ENCODE peak calls at places on chromosomes 3 and 15, in eight cellular contexts. One of them, this sample, is unnamed. For H3K36me3, the result is how much of the 10 kb centered on the place peaks cover.

GRCh38 chr15:34886134-34886533 is 83.4 kb downstream of the AQR start:
- DNase-seq in esophagus squamous epithelium: no peak
- DNase-seq in GM23338: no peak
- DNase-seq in adrenal gland: no peak
- DNase-seq in breast epithelium: no peak
- DNase-seq in prostate gland: no peak
- DNase-seq in psoas muscle: no peak
- DNase-seq in transverse colon: no peak
- DNase-seq in this sample: no peak

GRCh38 chr3:37138816-37139215 is 35.6 kb downstream of the LRRFIP2 start:
- DNase-seq in esophagus squamous epithelium: no peak
- DNase-seq in GM23338: no peak
- DNase-seq in adrenal gland: no peak
- DNase-seq in breast epithelium: no peak
- DNase-seq in prostate gland: no peak
- DNase-seq in psoas muscle: no peak
- DNase-seq in transverse colon: no peak
- DNase-seq in this sample: no peak

GRCh38 chr15:62559049-62559733 is 394.1 kb upstream of the C2CD4B start:
- DNase-seq in esophagus squamous epithelium: no peak
- DNase-seq in GM23338: no peak
- DNase-seq in adrenal gland: peak
- DNase-seq in breast epithelium: no peak
- DNase-seq in prostate gland: no peak
- DNase-seq in psoas muscle: peak
- DNase-seq in transverse colon: no peak
- DNase-seq in this sample: no peak

GRCh38 chr3:28699283-28699682 is 350.7 kb upstream of the AZI2 start:
- DNase-seq in esophagus squamous epithelium: no peak
- DNase-seq in GM23338: no peak
- DNase-seq in adrenal gland: no peak
- DNase-seq in breast epithelium: no peak
- DNase-seq in prostate gland: no peak
- DNase-seq in psoas muscle: no peak
- DNase-seq in transverse colon: no peak
- DNase-seq in this sample: no peak

GRCh38 chr15:48682949-48683651 is 37.6 kb upstream of the FBN1 start:
- DNase-seq in esophagus squamous epithelium: no peak
- DNase-seq in GM23338: no peak
- DNase-seq in adrenal gland: peak
- DNase-seq in breast epithelium: peak
- DNase-seq in prostate gland: no peak
- DNase-seq in psoas muscle: peak
- DNase-seq in transverse colon: peak
- DNase-seq in this sample: no peak

GRCh38 chr3:125141596-125142417 is 70.7 kb downstream of the SLC12A8 start:
- DNase-seq in esophagus squamous epithelium: peak
- DNase-seq in GM23338: peak
- DNase-seq in adrenal gland: peak
- DNase-seq in breast epithelium: peak
- DNase-seq in prostate gland: peak
- DNase-seq in psoas muscle: peak
- DNase-seq in transverse colon: peak
- DNase-seq in this sample: no peak

GRCh38 chr3:133474251-133474801 is 74.5 kb downstream of the BFSP2 start:
- DNase-seq in esophagus squamous epithelium: no peak
- DNase-seq in GM23338: no peak
- DNase-seq in adrenal gland: peak
- DNase-seq in breast epithelium: peak
- DNase-seq in prostate gland: peak
- DNase-seq in psoas muscle: peak
- DNase-seq in transverse colon: no peak
- DNase-seq in this sample: peak

GRCh38 chr15:62739507-62739906 is 303.0 kb upstream of the TPM1 start:
- DNase-seq in esophagus squamous epithelium: no peak
- DNase-seq in GM23338: no peak
- DNase-seq in adrenal gland: no peak
- DNase-seq in breast epithelium: no peak
- DNase-seq in prostate gland: no peak
- DNase-seq in psoas muscle: no peak
- DNase-seq in transverse colon: no peak
- DNase-seq in this sample: no peak

GRCh38 chr3:171245796-171246453 is 214.3 kb downstream of the TNIK start:
- DNase-seq in esophagus squamous epithelium: no peak
- DNase-seq in GM23338: no peak
- DNase-seq in adrenal gland: no peak
- DNase-seq in breast epithelium: no peak
- DNase-seq in prostate gland: no peak
- DNase-seq in psoas muscle: no peak
- DNase-seq in transverse colon: no peak
- DNase-seq in this sample: no peak

GRCh38 chr15:57599299-57599810 is 7.7 kb downstream of the MYZAP start:
- DNase-seq in esophagus squamous epithelium: no peak
- DNase-seq in GM23338: peak
- DNase-seq in adrenal gland: no peak
- DNase-seq in breast epithelium: no peak
- DNase-seq in prostate gland: no peak
- DNase-seq in psoas muscle: no peak
- DNase-seq in transverse colon: no peak
- DNase-seq in this sample: no peak

GRCh38 chr15:71747128-71748083 is 62.9 kb upstream of the NR2E3 start:
- DNase-seq in esophagus squamous epithelium: no peak
- DNase-seq in GM23338: no peak
- DNase-seq in adrenal gland: peak
- DNase-seq in breast epithelium: no peak
- DNase-seq in prostate gland: peak
- DNase-seq in psoas muscle: no peak
- DNase-seq in transverse colon: no peak
- DNase-seq in this sample: no peak

GRCh38 chr3:18556503-18556902 is 131.4 kb upstream of the SATB1 start:
- DNase-seq in esophagus squamous epithelium: no peak
- DNase-seq in GM23338: no peak
- DNase-seq in adrenal gland: no peak
- DNase-seq in breast epithelium: no peak
- DNase-seq in prostate gland: no peak
- DNase-seq in psoas muscle: no peak
- DNase-seq in transverse colon: no peak
- DNase-seq in this sample: no peak

GRCh38 chr3:25725810-25726209 is 57.4 kb downstream of the NGLY1 start:
- DNase-seq in esophagus squamous epithelium: no peak
- DNase-seq in GM23338: no peak
- DNase-seq in adrenal gland: no peak
- DNase-seq in breast epithelium: no peak
- DNase-seq in prostate gland: no peak
- DNase-seq in psoas muscle: no peak
- DNase-seq in transverse colon: no peak
- DNase-seq in this sample: no peak

GRCh38 chr3:112446343-112446742 is 52.9 kb downstream of the BTLA start:
- DNase-seq in esophagus squamous epithelium: no peak
- DNase-seq in GM23338: no peak
- DNase-seq in adrenal gland: no peak
- DNase-seq in breast epithelium: no peak
- DNase-seq in prostate gland: no peak
- DNase-seq in psoas muscle: no peak
- DNase-seq in transverse colon: no peak
- DNase-seq in this sample: no peak

GRCh38 chr15:84108725-84109124 is 126.8 kb upstream of the GOLGA6L4 start:
- DNase-seq in esophagus squamous epithelium: no peak
- DNase-seq in GM23338: peak
- DNase-seq in adrenal gland: no peak
- DNase-seq in breast epithelium: no peak
- DNase-seq in prostate gland: no peak
- DNase-seq in psoas muscle: no peak
- DNase-seq in transverse colon: no peak
- DNase-seq in this sample: no peak

GRCh38 chr15:34116620-34117019 is 14.7 kb downstream of the PGBD4 start:
- DNase-seq in esophagus squamous epithelium: no peak
- DNase-seq in GM23338: no peak
- DNase-seq in adrenal gland: no peak
- DNase-seq in breast epithelium: no peak
- DNase-seq in prostate gland: no peak
- DNase-seq in psoas muscle: no peak
- DNase-seq in transverse colon: no peak
- DNase-seq in this sample: no peak

GRCh38 chr15:31857194-31857593 is 173.1 kb upstream of the CHRNA7 start:
- DNase-seq in esophagus squamous epithelium: no peak
- DNase-seq in GM23338: peak
- DNase-seq in adrenal gland: no peak
- DNase-seq in breast epithelium: no peak
- DNase-seq in prostate gland: no peak
- DNase-seq in psoas muscle: no peak
- DNase-seq in transverse colon: no peak
- DNase-seq in this sample: no peak

GRCh38 chr3:119380697-119381096 is 82.7 kb downstream of the TMEM39A start:
- DNase-seq in esophagus squamous epithelium: no peak
- DNase-seq in GM23338: no peak
- DNase-seq in adrenal gland: no peak
- DNase-seq in breast epithelium: no peak
- DNase-seq in prostate gland: no peak
- DNase-seq in psoas muscle: no peak
- DNase-seq in transverse colon: no peak
- DNase-seq in this sample: no peak

GRCh38 chr3:157073810-157074209 is 86.1 kb downstream of the CCNL1 start:
- DNase-seq in esophagus squamous epithelium: no peak
- DNase-seq in GM23338: no peak
- DNase-seq in adrenal gland: no peak
- DNase-seq in breast epithelium: no peak
- DNase-seq in prostate gland: no peak
- DNase-seq in psoas muscle: no peak
- DNase-seq in transverse colon: no peak
- DNase-seq in this sample: no peak

GRCh38 chr15:89628791-89629715 is 26.2 kb downstream of the KIF7 start:
- DNase-seq in esophagus squamous epithelium: no peak
- DNase-seq in GM23338: peak
- DNase-seq in adrenal gland: no peak
- DNase-seq in breast epithelium: no peak
- DNase-seq in prostate gland: no peak
- DNase-seq in psoas muscle: no peak
- DNase-seq in transverse colon: no peak
- DNase-seq in this sample: no peak
- H3K36me3 ChIP-seq in esophagus squamous epithelium: under half
- H3K36me3 ChIP-seq in GM23338: half or more
- H3K36me3 ChIP-seq in adrenal gland: under half
- H3K36me3 ChIP-seq in breast epithelium: under half
- H3K36me3 ChIP-seq in prostate gland: under half
- H3K36me3 ChIP-seq in psoas muscle: under half
- H3K36me3 ChIP-seq in transverse colon: under half
- H3K36me3 ChIP-seq in this sample: under half

GRCh38 chr3:185613016-185613415 is 26.9 kb downstream of the SENP2 start:
- DNase-seq in esophagus squamous epithelium: no peak
- DNase-seq in GM23338: no peak
- DNase-seq in adrenal gland: no peak
- DNase-seq in breast epithelium: no peak
- DNase-seq in prostate gland: no peak
- DNase-seq in psoas muscle: no peak
- DNase-seq in transverse colon: no peak
- DNase-seq in this sample: no peak
- H3K36me3 ChIP-seq in esophagus squamous epithelium: under half
- H3K36me3 ChIP-seq in GM23338: half or more
- H3K36me3 ChIP-seq in adrenal gland: half or more
- H3K36me3 ChIP-seq in breast epithelium: under half
- H3K36me3 ChIP-seq in prostate gland: under half
- H3K36me3 ChIP-seq in psoas muscle: half or more
- H3K36me3 ChIP-seq in transverse colon: half or more
- H3K36me3 ChIP-seq in this sample: under half

DNA sequence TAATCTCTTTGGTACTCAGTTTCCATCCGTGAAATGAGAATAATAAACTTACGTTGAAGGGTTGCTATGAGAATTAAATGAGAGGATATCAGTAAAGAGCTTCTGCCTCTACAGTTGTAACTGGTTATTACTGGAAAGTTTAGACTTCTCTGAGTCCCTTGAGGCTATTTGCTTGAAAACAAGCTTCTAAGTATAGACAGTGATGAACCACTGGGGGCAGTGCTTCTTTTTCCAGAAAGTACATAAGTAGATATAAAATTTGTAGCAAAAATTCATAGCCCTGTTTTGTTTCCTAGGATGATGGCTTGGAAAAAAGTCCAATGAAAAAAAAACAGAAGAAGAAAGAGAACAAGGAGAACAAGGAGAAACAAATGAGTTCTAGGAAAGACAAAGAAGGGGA is 87.1 kb downstream of the RGMA start:
- DNase-seq in esophagus squamous epithelium: no peak
- DNase-seq in GM23338: peak
- DNase-seq in adrenal gland: no peak
- DNase-seq in breast epithelium: no peak
- DNase-seq in prostate gland: no peak
- DNase-seq in psoas muscle: no peak
- DNase-seq in transverse colon: no peak
- DNase-seq in this sample: no peak
- H3K36me3 ChIP-seq in esophagus squamous epithelium: under half
- H3K36me3 ChIP-seq in GM23338: half or more
- H3K36me3 ChIP-seq in adrenal gland: half or more
- H3K36me3 ChIP-seq in breast epithelium: under half
- H3K36me3 ChIP-seq in prostate gland: under half
- H3K36me3 ChIP-seq in psoas muscle: half or more
- H3K36me3 ChIP-seq in transverse colon: half or more
- H3K36me3 ChIP-seq in this sample: under half

GRCh38 chr3:113795693-113796092 is 42.9 kb upstream of the GRAMD1C start:
- DNase-seq in esophagus squamous epithelium: no peak
- DNase-seq in GM23338: no peak
- DNase-seq in adrenal gland: no peak
- DNase-seq in breast epithelium: no peak
- DNase-seq in prostate gland: no peak
- DNase-seq in psoas muscle: no peak
- DNase-seq in transverse colon: no peak
- DNase-seq in this sample: no peak

GRCh38 chr3:113791381-113791780 is 44.5 kb downstream of the ATP6V1A start:
- DNase-seq in esophagus squamous epithelium: no peak
- DNase-seq in GM23338: no peak
- DNase-seq in adrenal gland: no peak
- DNase-seq in breast epithelium: no peak
- DNase-seq in prostate gland: no peak
- DNase-seq in psoas muscle: no peak
- DNase-seq in transverse colon: no peak
- DNase-seq in this sample: no peak

GRCh38 chr3:113794526-113794925 is 44.1 kb upstream of the GRAMD1C start:
- DNase-seq in esophagus squamous epithelium: no peak
- DNase-seq in GM23338: no peak
- DNase-seq in adrenal gland: no peak
- DNase-seq in breast epithelium: no peak
- DNase-seq in prostate gland: no peak
- DNase-seq in psoas muscle: no peak
- DNase-seq in transverse colon: no peak
- DNase-seq in this sample: no peak
- H3K36me3 ChIP-seq in esophagus squamous epithelium: under half
- H3K36me3 ChIP-seq in GM23338: under half
- H3K36me3 ChIP-seq in adrenal gland: half or more
- H3K36me3 ChIP-seq in breast epithelium: under half
- H3K36me3 ChIP-seq in prostate gland: under half
- H3K36me3 ChIP-seq in psoas muscle: half or more
- H3K36me3 ChIP-seq in transverse colon: half or more
- H3K36me3 ChIP-seq in this sample: under half

GRCh38 chr3:129563332-129563731 is 20.4 kb downstream of the H1-8 start:
- DNase-seq in esophagus squamous epithelium: no peak
- DNase-seq in GM23338: no peak
- DNase-seq in adrenal gland: no peak
- DNase-seq in breast epithelium: no peak
- DNase-seq in prostate gland: no peak
- DNase-seq in psoas muscle: peak
- DNase-seq in transverse colon: no peak
- DNase-seq in this sample: no peak
- H3K36me3 ChIP-seq in esophagus squamous epithelium: under half
- H3K36me3 ChIP-seq in GM23338: under half
- H3K36me3 ChIP-seq in adrenal gland: half or more
- H3K36me3 ChIP-seq in breast epithelium: under half
- H3K36me3 ChIP-seq in prostate gland: under half
- H3K36me3 ChIP-seq in psoas muscle: under half
- H3K36me3 ChIP-seq in transverse colon: under half
- H3K36me3 ChIP-seq in this sample: under half

GRCh38 chr3:184366619-184367321 is 5.3 kb downstream of the POLR2H start:
- DNase-seq in esophagus squamous epithelium: no peak
- DNase-seq in GM23338: no peak
- DNase-seq in adrenal gland: no peak
- DNase-seq in breast epithelium: no peak
- DNase-seq in prostate gland: no peak
- DNase-seq in psoas muscle: no peak
- DNase-seq in transverse colon: no peak
- DNase-seq in this sample: no peak
- H3K36me3 ChIP-seq in esophagus squamous epithelium: under half
- H3K36me3 ChIP-seq in GM23338: under half
- H3K36me3 ChIP-seq in adrenal gland: under half
- H3K36me3 ChIP-seq in breast epithelium: under half
- H3K36me3 ChIP-seq in prostate gland: under half
- H3K36me3 ChIP-seq in psoas muscle: under half
- H3K36me3 ChIP-seq in transverse colon: under half
- H3K36me3 ChIP-seq in this sample: under half

This sample was measured in vagina.